ENCODE peak calls at places on chromosomes 16 and 17, in five cellular contexts. One of them, this sample, is unnamed.

GRCh38 chr17:80316927-80317705 is 56.5 kb downstream of the RNF213 start:
- DNase-seq in WTC11: no peak
- DNase-seq in psoas muscle: no peak
- DNase-seq in brain microvascular endothelial cell: no peak
- DNase-seq in left ventricle myocardium inferior: peak; percentile 51
- DNase-seq in this sample: no peak

GRCh38 chr16:89920723-89921122 is 2.1 kb downstream of the MC1R start:
- DNase-seq in WTC11: no peak
- DNase-seq in psoas muscle: no peak
- DNase-seq in brain microvascular endothelial cell: no peak
- DNase-seq in left ventricle myocardium inferior: no peak
- DNase-seq in this sample: no peak

GRCh38 chr16:10745856-10746255 is 2.2 kb downstream of the NUBP1 start:
- DNase-seq in WTC11: no peak
- DNase-seq in psoas muscle: no peak
- DNase-seq in brain microvascular endothelial cell: no peak
- DNase-seq in left ventricle myocardium inferior: no peak
- DNase-seq in this sample: no peak

GRCh38 chr16:67547423-67548264 is 14.7 kb upstream of the CTCF start:
- DNase-seq in WTC11: no peak
- DNase-seq in psoas muscle: no peak
- DNase-seq in brain microvascular endothelial cell: no peak
- DNase-seq in left ventricle myocardium inferior: peak; percentile 18
- DNase-seq in this sample: no peak

GRCh38 chr16:14337303-14338191 is 266.4 kb downstream of the MRTFB start:
- DNase-seq in WTC11: no peak
- DNase-seq in psoas muscle: no peak
- DNase-seq in brain microvascular endothelial cell: no peak
- DNase-seq in left ventricle myocardium inferior: no peak
- DNase-seq in this sample: no peak

GRCh38 chr17:50147841-50148225 is 2.6 kb downstream of the PPP1R9B start:
- DNase-seq in WTC11: no peak
- DNase-seq in psoas muscle: no peak
- DNase-seq in brain microvascular endothelial cell: no peak
- DNase-seq in left ventricle myocardium inferior: no peak
- DNase-seq in this sample: no peak

GRCh38 chr17:6599364-6599763 is 41.1 kb downstream of the KIAA0753 start:
- DNase-seq in WTC11: no peak
- DNase-seq in psoas muscle: no peak
- DNase-seq in brain microvascular endothelial cell: no peak
- DNase-seq in left ventricle myocardium inferior: no peak
- DNase-seq in this sample: no peak

GRCh38 chr17:10156579-10157488 is 41.6 kb downstream of the GAS7 start:
- DNase-seq in WTC11: no peak
- DNase-seq in psoas muscle: peak; percentile 40
- DNase-seq in brain microvascular endothelial cell: no peak
- DNase-seq in left ventricle myocardium inferior: peak; percentile 47
- DNase-seq in this sample: no peak

GRCh38 chr17:50836826-50837225 is 1.4 kb downstream of the WFIKKN2 start:
- DNase-seq in WTC11: no peak
- DNase-seq in psoas muscle: no peak
- DNase-seq in brain microvascular endothelial cell: no peak
- DNase-seq in left ventricle myocardium inferior: no peak
- DNase-seq in this sample: no peak

GRCh38 chr17:63420868-63421680 is 25.0 kb downstream of the CYB561 start:
- DNase-seq in WTC11: no peak
- DNase-seq in psoas muscle: no peak
- DNase-seq in brain microvascular endothelial cell: no peak
- DNase-seq in left ventricle myocardium inferior: no peak
- DNase-seq in this sample: no peak

GRCh38 chr16:6335072-6335471 is 997.6 kb upstream of the RBFOX1 start:
- DNase-seq in WTC11: peak; percentile 16
- DNase-seq in psoas muscle: no peak
- DNase-seq in brain microvascular endothelial cell: peak; percentile 23
- DNase-seq in left ventricle myocardium inferior: no peak
- DNase-seq in this sample: peak; percentile 40

GRCh38 chr16:76955629-76956028 is 235.4 kb upstream of the MON1B start:
- DNase-seq in WTC11: no peak
- DNase-seq in psoas muscle: no peak
- DNase-seq in brain microvascular endothelial cell: peak; percentile 7
- DNase-seq in left ventricle myocardium inferior: no peak
- DNase-seq in this sample: no peak

GRCh38 chr17:28267720-28268609 is 51.0 kb upstream of the TMEM97 start:
- DNase-seq in WTC11: no peak
- DNase-seq in psoas muscle: no peak
- DNase-seq in brain microvascular endothelial cell: no peak
- DNase-seq in left ventricle myocardium inferior: no peak
- DNase-seq in this sample: no peak

GRCh38 chr17:35022536-35023063 is 40.9 kb downstream of the RFFL start:
- DNase-seq in WTC11: no peak
- DNase-seq in psoas muscle: peak; percentile 72
- DNase-seq in brain microvascular endothelial cell: peak; percentile 97
- DNase-seq in left ventricle myocardium inferior: peak; percentile 68
- DNase-seq in this sample: no peak

GRCh38 chr17:14318109-14318905 is 17.4 kb downstream of the HS3ST3B1 start:
- DNase-seq in WTC11: no peak
- DNase-seq in psoas muscle: no peak
- DNase-seq in brain microvascular endothelial cell: no peak
- DNase-seq in left ventricle myocardium inferior: no peak
- DNase-seq in this sample: no peak

GRCh38 chr17:7176870-7177209 is 2.3 kb downstream of the ASGR1 start:
- DNase-seq in WTC11: peak; percentile 37
- DNase-seq in psoas muscle: no peak
- DNase-seq in brain microvascular endothelial cell: no peak
- DNase-seq in left ventricle myocardium inferior: no peak
- DNase-seq in this sample: no peak

GRCh38 chr16:51875834-51876725 is 670.9 kb downstream of the TOX3 start:
- DNase-seq in WTC11: peak; percentile 17
- DNase-seq in psoas muscle: no peak
- DNase-seq in brain microvascular endothelial cell: no peak
- DNase-seq in left ventricle myocardium inferior: no peak
- DNase-seq in this sample: no peak

GRCh38 chr17:16122697-16123434 is 92.5 kb downstream of the NCOR1 start:
- DNase-seq in WTC11: no peak
- DNase-seq in psoas muscle: no peak
- DNase-seq in brain microvascular endothelial cell: no peak
- DNase-seq in left ventricle myocardium inferior: no peak
- DNase-seq in this sample: no peak

GRCh38 chr17:47367257-47367656 is 43.5 kb downstream of the EFCAB13 start:
- DNase-seq in WTC11: no peak
- DNase-seq in psoas muscle: no peak
- DNase-seq in brain microvascular endothelial cell: no peak
- DNase-seq in left ventricle myocardium inferior: no peak
- DNase-seq in this sample: no peak

GRCh38 chr17:46194393-46195216 is 1.4 kb upstream of the KANSL1 start:
- DNase-seq in WTC11: no peak
- DNase-seq in psoas muscle: no peak
- DNase-seq in brain microvascular endothelial cell: peak; percentile 45
- DNase-seq in left ventricle myocardium inferior: no peak
- DNase-seq in this sample: no peak
- TF ChIP-seq CTCF in WTC11: no peak
- TF ChIP-seq CTCF in psoas muscle: peak; percentile 34
- TF ChIP-seq CTCF in brain microvascular endothelial cell: peak; percentile 71
- TF ChIP-seq CTCF in left ventricle myocardium inferior: peak; percentile 44
- TF ChIP-seq CTCF in this sample: peak; percentile 72

GRCh38 chr16:47057631-47057996 is 84.1 kb upstream of the DNAJA2 start:
- DNase-seq in WTC11: no peak
- DNase-seq in psoas muscle: no peak
- DNase-seq in brain microvascular endothelial cell: no peak
- DNase-seq in left ventricle myocardium inferior: no peak
- DNase-seq in this sample: no peak

GRCh38 chr16:47058295-47059086 is 85.0 kb upstream of the DNAJA2 start:
- DNase-seq in WTC11: no peak
- DNase-seq in psoas muscle: no peak
- DNase-seq in brain microvascular endothelial cell: peak; percentile 12
- DNase-seq in left ventricle myocardium inferior: no peak
- DNase-seq in this sample: no peak

GRCh38 chr16:47060596-47060995 is 83.1 kb downstream of the NETO2 start:
- DNase-seq in WTC11: no peak
- DNase-seq in psoas muscle: no peak
- DNase-seq in brain microvascular endothelial cell: no peak
- DNase-seq in left ventricle myocardium inferior: no peak
- DNase-seq in this sample: no peak

GRCh38 chr16:47061204-47061603 is 82.5 kb downstream of the NETO2 start:
- DNase-seq in WTC11: no peak
- DNase-seq in psoas muscle: no peak
- DNase-seq in brain microvascular endothelial cell: no peak
- DNase-seq in left ventricle myocardium inferior: no peak
- DNase-seq in this sample: no peak

DNA sequence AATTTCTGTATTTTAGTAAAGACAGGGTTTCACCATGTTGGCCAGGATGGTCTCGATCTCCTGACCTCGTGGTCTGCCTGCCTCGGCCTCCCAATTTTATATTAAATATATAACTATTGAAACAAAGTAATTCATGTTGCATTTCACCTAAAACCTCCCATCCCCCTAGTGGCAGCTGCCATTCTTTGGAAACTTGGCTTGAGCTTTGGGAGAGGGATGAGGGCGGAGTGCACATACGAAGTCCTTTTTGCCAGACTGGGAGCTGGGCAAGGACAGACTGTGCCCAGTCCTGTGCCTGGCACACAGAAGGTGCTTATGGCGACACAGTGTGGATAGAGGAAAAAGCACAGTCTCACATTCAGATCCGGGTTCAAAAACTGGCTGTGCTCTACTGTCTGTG is 83.8 kb downstream of the NETO2 start:
- DNase-seq in WTC11: no peak
- DNase-seq in psoas muscle: no peak
- DNase-seq in brain microvascular endothelial cell: no peak
- DNase-seq in left ventricle myocardium inferior: no peak
- DNase-seq in this sample: no peak
- TF ChIP-seq CTCF in WTC11: no peak
- TF ChIP-seq CTCF in psoas muscle: no peak
- TF ChIP-seq CTCF in brain microvascular endothelial cell: peak; percentile 5
- TF ChIP-seq CTCF in left ventricle myocardium inferior: no peak
- TF ChIP-seq CTCF in this sample: no peak

GRCh38 chr16:28823719-28824547 is 1.1 kb downstream of the ATXN2L start:
- DNase-seq in WTC11: peak; percentile 98
- DNase-seq in psoas muscle: peak; percentile 98
- DNase-seq in brain microvascular endothelial cell: peak; percentile 97
- DNase-seq in left ventricle myocardium inferior: peak; percentile 97
- DNase-seq in this sample: peak; percentile 96
- TF ChIP-seq CTCF in WTC11: no peak
- TF ChIP-seq CTCF in psoas muscle: no peak
- TF ChIP-seq CTCF in brain microvascular endothelial cell: peak; percentile 38
- TF ChIP-seq CTCF in left ventricle myocardium inferior: peak; percentile 37
- TF ChIP-seq CTCF in this sample: peak; percentile 31

DNA sequence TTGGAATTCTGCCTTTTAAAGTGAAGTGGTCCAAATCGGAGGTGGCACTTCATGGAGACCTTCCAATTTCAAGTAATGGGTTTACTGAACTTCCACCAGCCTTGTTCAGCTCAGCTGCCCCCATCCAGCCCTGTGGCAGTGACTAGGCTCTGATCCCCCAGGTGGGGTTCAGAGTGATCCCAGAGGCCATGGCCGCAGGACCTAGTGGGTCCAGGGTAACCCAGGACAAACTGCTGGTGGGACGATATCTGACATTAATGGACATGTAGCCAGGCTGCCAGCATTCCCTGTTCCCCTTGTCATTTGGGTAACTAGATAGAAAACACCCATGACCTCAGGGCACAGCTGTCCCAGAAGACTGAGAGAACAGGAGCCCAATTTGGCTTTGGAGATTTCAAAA is 209.9 kb downstream of the GSG1L start:
- DNase-seq in WTC11: no peak
- DNase-seq in psoas muscle: no peak
- DNase-seq in brain microvascular endothelial cell: no peak
- DNase-seq in left ventricle myocardium inferior: no peak
- DNase-seq in this sample: no peak
- TF ChIP-seq CTCF in WTC11: no peak
- TF ChIP-seq CTCF in psoas muscle: no peak
- TF ChIP-seq CTCF in brain microvascular endothelial cell: no peak
- TF ChIP-seq CTCF in left ventricle myocardium inferior: no peak
- TF ChIP-seq CTCF in this sample: no peak

GRCh38 chr16:46612121-46612520 is 9.1 kb downstream of the SHCBP1 start:
- DNase-seq in WTC11: no peak
- DNase-seq in psoas muscle: no peak
- DNase-seq in brain microvascular endothelial cell: no peak
- DNase-seq in left ventricle myocardium inferior: no peak
- DNase-seq in this sample: no peak

GRCh38 chr16:46607529-46607928 is 13.7 kb downstream of the SHCBP1 start:
- DNase-seq in WTC11: no peak
- DNase-seq in psoas muscle: no peak
- DNase-seq in brain microvascular endothelial cell: no peak
- DNase-seq in left ventricle myocardium inferior: no peak
- DNase-seq in this sample: no peak
- TF ChIP-seq CTCF in WTC11: no peak
- TF ChIP-seq CTCF in psoas muscle: peak; percentile 46
- TF ChIP-seq CTCF in brain microvascular endothelial cell: no peak
- TF ChIP-seq CTCF in left ventricle myocardium inferior: peak; percentile 58
- TF ChIP-seq CTCF in this sample: peak; percentile 65

GRCh38 chr17:66171692-66172091 is 20.2 kb downstream of the CEP112 start:
- DNase-seq in WTC11: no peak
- DNase-seq in psoas muscle: no peak
- DNase-seq in brain microvascular endothelial cell: no peak
- DNase-seq in left ventricle myocardium inferior: no peak
- DNase-seq in this sample: no peak

GRCh38 chr17:66169839-66170238 is 22.1 kb downstream of the CEP112 start:
- DNase-seq in WTC11: no peak
- DNase-seq in psoas muscle: no peak
- DNase-seq in brain microvascular endothelial cell: no peak
- DNase-seq in left ventricle myocardium inferior: no peak
- DNase-seq in this sample: no peak

GRCh38 chr17:66165537-66166123 is 26.3 kb downstream of the CEP112 start:
- DNase-seq in WTC11: no peak
- DNase-seq in psoas muscle: no peak
- DNase-seq in brain microvascular endothelial cell: peak; percentile 41
- DNase-seq in left ventricle myocardium inferior: no peak
- DNase-seq in this sample: peak; percentile 16

GRCh38 chr17:66171172-66171571 is 20.8 kb downstream of the CEP112 start:
- DNase-seq in WTC11: no peak
- DNase-seq in psoas muscle: no peak
- DNase-seq in brain microvascular endothelial cell: no peak
- DNase-seq in left ventricle myocardium inferior: no peak
- DNase-seq in this sample: no peak

DNA sequence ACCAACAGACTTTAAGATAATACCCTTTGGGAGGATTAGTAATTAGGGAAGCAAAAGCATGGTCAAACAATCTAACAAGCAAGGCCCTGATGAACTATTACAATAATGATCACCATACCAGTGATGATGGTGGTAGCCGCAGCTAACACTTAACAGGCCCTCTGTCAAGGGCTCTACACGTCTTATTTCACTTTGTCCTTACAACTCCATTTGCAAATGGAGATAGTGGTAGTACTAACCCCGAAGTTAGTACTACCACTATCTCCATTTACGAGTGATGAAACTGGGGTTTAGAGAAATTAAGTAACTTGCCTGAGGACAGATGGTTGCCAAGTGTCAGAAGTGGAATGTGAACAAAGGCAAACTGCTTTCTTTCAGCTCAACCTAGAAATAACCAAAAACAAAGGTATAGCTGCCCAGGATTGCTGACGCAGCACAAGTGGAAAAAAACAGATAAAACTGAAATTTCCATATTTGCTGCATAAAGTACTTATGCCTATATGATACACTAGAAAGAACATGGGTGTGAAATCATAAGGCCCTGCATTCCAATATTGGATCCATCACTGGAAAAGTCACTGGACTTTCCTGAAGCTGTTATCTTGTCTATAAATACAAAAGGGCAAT is 24.6 kb downstream of the CEP112 start:
- DNase-seq in WTC11: no peak
- DNase-seq in psoas muscle: no peak
- DNase-seq in brain microvascular endothelial cell: no peak
- DNase-seq in left ventricle myocardium inferior: no peak
- DNase-seq in this sample: no peak
- TF ChIP-seq CTCF in WTC11: no peak
- TF ChIP-seq CTCF in psoas muscle: no peak
- TF ChIP-seq CTCF in brain microvascular endothelial cell: no peak
- TF ChIP-seq CTCF in left ventricle myocardium inferior: no peak
- TF ChIP-seq CTCF in this sample: no peak

This sample was measured in neural crest cell.